ENCODE peak calls at places on chromosomes 11 and 22, in seven cellular contexts. O is breast epithelium; P is fibroblast of lung; F is upper lobe of left lung; B is uterus; S is ovary; E is CD8-positive, alpha-beta memory T cell. Y is an unnamed sample.

GRCh38 chr22:22957090-22957489 is 69.5 kb downstream of the IGLL5 start:
- DNase-seq in O (no peak), P (no peak), F (no peak), B (no peak), S (no peak), E (no peak), Y (no peak)

GRCh38 chr11:88801484-88802123 is 264.2 kb downstream of the GRM5 start:
- DNase-seq in O (no peak), P (peak; percentile 13), F (no peak), B (no peak), S (no peak), E (no peak), Y (no peak)

GRCh38 chr11:77204792-77205466 is 76.9 kb downstream of the MYO7A start:
- DNase-seq in O (no peak), P (no peak), F (no peak), B (no peak), S (no peak), E (no peak), Y (no peak)

GRCh38 chr11:17066691-17067090 is 10.8 kb downstream of the RPS13 start:
- DNase-seq in O (no peak), P (no peak), F (no peak), B (no peak), S (no peak), E (no peak), Y (no peak)

GRCh38 chr22:18056161-18056666 is 21.6 kb upstream of the PEX26 start:
- DNase-seq in O (no peak), P (peak; percentile 82), F (no peak), B (peak; percentile 65), S (no peak), E (no peak), Y (peak; percentile 41)

GRCh38 chr11:74992852-74993251 is 4.1 kb downstream of the NEU3 start:
- DNase-seq in O (no peak), P (no peak), F (no peak), B (no peak), S (no peak), E (no peak), Y (no peak)

GRCh38 chr11:34600339-34601084 is 20.4 kb upstream of the EHF start:
- DNase-seq in O (no peak), P (no peak), F (peak; percentile 66), B (no peak), S (no peak), E (no peak), Y (peak; percentile 83)

GRCh38 chr11:126197277-126197939 is 14.0 kb downstream of the RPUSD4 start:
- DNase-seq in O (no peak), P (peak; percentile 50), F (no peak), B (no peak), S (no peak), E (no peak), Y (no peak)

GRCh38 chr22:22235564-22235963 is 9.0 kb upstream of the VPREB1 start:
- DNase-seq in O (no peak), P (peak; percentile 19), F (no peak), B (no peak), S (no peak), E (peak; percentile 4), Y (peak; percentile 35)

GRCh38 chr22:48781868-48782267 is 1045.8 kb downstream of the BRD1 start:
- DNase-seq in O (no peak), P (no peak), F (peak; percentile 17), B (no peak), S (no peak), E (no peak), Y (no peak)

GRCh38 chr22:38415046-38415445 is 40.0 kb downstream of the KCNJ4 start:
- DNase-seq in O (peak; percentile 43), P (no peak), F (peak; percentile 17), B (peak; percentile 6), S (no peak), E (no peak), Y (no peak)

GRCh38 chr22:38412435-38413084 is 42.4 kb downstream of the KCNJ4 start:
- DNase-seq in O (peak; percentile 51), P (no peak), F (peak; percentile 31), B (peak; percentile 15), S (no peak), E (peak; percentile 39), Y (peak; percentile 32)

GRCh38 chr22:38411016-38411415 is 44.0 kb downstream of the KCNJ4 start:
- DNase-seq in O (peak; percentile 25), P (no peak), F (no peak), B (no peak), S (no peak), E (no peak), Y (no peak)

GRCh38 chr22:38414009-38414395 is 41.0 kb downstream of the KCNJ4 start:
- DNase-seq in O (no peak), P (no peak), F (peak; percentile 18), B (peak; percentile 13), S (no peak), E (no peak), Y (no peak)

DNA sequence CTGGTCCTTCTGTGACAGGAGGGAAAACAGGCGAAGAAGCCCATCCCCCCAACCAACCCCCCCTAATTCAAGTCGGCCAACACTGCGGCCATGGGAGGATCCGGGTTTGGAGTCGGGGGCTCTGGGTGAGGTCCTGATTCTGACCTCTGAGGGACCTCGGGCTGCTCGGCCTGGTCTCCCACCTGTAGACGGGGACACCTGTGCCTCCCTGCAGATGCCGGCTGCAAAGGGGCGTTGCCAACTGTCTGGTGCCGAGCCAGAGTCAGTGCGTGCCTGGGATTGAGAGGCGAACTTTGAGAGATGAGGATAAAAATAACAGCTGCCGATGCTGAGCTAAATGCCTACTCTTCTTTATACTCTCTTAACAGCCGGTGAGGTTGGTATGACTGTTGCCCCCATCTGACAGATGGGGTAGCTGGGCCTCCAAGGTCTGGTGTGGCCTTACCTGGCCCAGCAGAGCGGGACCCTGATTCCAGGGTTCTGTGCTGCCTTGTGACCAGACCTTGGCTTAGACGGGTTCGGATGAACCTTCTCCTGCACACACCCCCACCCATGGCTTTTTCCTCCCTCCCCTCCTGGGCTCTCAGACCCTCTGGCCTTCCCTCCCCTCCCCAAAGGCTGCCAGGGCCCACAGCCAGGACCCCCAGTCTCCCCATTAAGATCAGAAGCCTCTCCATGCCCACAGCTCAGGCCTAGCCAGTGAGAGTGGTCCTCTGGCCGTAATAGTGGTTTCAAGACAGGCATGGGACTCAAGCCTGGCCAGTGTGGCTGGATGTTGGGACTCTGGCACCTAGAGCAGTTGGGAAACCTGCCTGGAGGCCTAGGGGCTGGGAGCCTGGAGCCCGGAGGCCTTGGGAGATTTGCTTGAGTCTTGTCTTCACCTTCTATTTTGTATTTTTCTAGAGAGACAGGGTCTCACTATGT is 41.7 kb downstream of the KCNJ4 start:
- DNase-seq in O (peak; percentile 41), P (no peak), F (peak; percentile 21), B (peak; percentile 20), S (no peak), E (no peak), Y (peak; percentile 36)
- H3K4me3 ChIP-seq in O (no peak overlapping the region), P (no peak overlapping the region), F (no peak overlapping the region), B (peak overlapping the region; percentile 26), S (peak overlapping the region; percentile 2), E (no peak overlapping the region), Y (no peak overlapping the region)

GRCh38 chr11:94755494-94755893 is 12.7 kb upstream of the AMOTL1 start:
- DNase-seq in O (no peak), P (no peak), F (no peak), B (no peak), S (no peak), E (no peak), Y (no peak)
- H3K4me1 ChIP-seq in O (no peaks in the 10 kb centered on the region), P (peaks cover 2% of the 10 kb centered on the region), F (peaks cover 5% of the 10 kb centered on the region), B (no peaks in the 10 kb centered on the region), S (no peaks in the 10 kb centered on the region), E (no peaks in the 10 kb centered on the region), Y (peaks cover 16% of the 10 kb centered on the region)

GRCh38 chr22:42924436-42924835 is 67.4 kb upstream of the ARFGAP3 start:
- DNase-seq in O (no peak), P (no peak), F (no peak), B (no peak), S (no peak), E (no peak), Y (no peak)

GRCh38 chr22:42927966-42928365 is 70.9 kb upstream of the ARFGAP3 start:
- DNase-seq in O (no peak), P (no peak), F (no peak), B (no peak), S (no peak), E (no peak), Y (no peak)

GRCh38 chr22:42926768-42927167 is 69.7 kb upstream of the ARFGAP3 start:
- DNase-seq in O (no peak), P (no peak), F (no peak), B (no peak), S (no peak), E (no peak), Y (no peak)

GRCh38 chr22:42926034-42926433 is 69.0 kb upstream of the ARFGAP3 start:
- DNase-seq in O (no peak), P (no peak), F (no peak), B (no peak), S (no peak), E (no peak), Y (no peak)

GRCh38 chr22:42925598-42925997 is 68.5 kb upstream of the ARFGAP3 start:
- DNase-seq in O (no peak), P (no peak), F (no peak), B (no peak), S (no peak), E (no peak), Y (no peak)
- H3K27ac ChIP-seq in O (peak overlapping the region; percentile 53), P (no peak overlapping the region), F (peak overlapping the region; percentile 51), B (no peak overlapping the region), S (no peak overlapping the region), E (no peak overlapping the region), Y (peak overlapping the region; percentile 58)

DNA sequence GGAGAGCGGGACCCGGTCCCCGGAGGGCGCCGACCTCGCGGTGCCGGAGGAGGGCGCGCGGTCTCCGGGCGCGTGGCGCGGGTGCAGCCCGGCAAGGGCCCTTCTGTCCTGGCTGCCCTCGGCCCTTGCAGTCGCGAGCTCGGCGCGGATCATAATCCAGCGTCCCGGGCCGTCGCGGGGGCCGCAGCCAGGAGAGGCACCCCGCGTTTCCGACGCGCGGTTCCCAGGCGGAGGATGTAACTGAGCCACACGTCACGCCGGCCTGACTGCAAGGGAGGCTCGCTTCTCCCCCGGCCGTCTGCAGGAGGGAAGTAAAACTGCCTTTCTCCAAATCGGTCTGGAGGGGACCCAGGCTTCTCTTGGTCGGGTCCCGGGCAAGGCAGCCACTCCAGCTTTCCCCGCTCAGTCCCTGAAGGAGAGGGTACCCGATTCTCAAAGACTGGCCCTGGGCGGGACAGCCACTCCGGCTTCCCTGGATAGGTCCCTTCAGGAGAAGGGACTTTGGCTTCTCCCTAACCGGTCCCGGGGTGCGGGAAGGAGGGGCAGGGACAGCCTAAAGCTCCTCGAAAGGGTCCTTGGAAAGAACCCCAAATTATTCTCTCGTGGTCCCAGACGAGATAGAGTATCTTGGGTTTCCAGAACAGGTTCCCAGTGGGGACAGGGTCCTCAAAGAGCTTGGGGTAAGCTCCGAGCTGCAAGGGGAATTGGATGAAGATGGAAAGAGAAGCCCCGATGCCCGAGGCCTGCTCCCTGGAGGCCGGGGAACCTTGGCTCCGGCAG is 836 bp downstream of the SPON1 start:
- DNase-seq in O (no peak), P (peak; percentile 39), F (no peak), B (peak; percentile 22), S (peak; percentile 50), E (peak; percentile 28), Y (no peak)
- H3K4me3 ChIP-seq in O (peak overlapping the region; percentile 35), P (peak overlapping the region; percentile 11), F (no peak overlapping the region), B (peak overlapping the region; percentile 53), S (peak overlapping the region; percentile 53), E (peak overlapping the region; percentile 26), Y (no peak overlapping the region)

Y was measured in body of pancreas.